ENCODE peak calls at places on chromosomes 3 and 15, in nine cellular contexts. D is uterus, S is cardiac muscle cell, K is A549, L is fibroblast of lung, C is right atrium auricular region, Y is gastrocnemius medialis, N is OCI-LY7, O is GM23248. X is an unnamed sample.

GRCh38 chr15:76358453-76358852 is 21.9 kb downstream of the ISL2 start:
- DNase-seq in D (no peak), S (no peak), K (no peak), L (no peak), C (no peak), Y (no peak), N (no peak), O (no peak), X (no peak)

GRCh38 chr15:81024265-81024875 is 23.6 kb downstream of the TLNRD1 start:
- DNase-seq in D (no peak), S (no peak), K (no peak), L (no peak), C (no peak), Y (no peak), N (no peak), O (no peak), X (no peak)

GRCh38 chr3:4588410-4588809 is 95.3 kb downstream of the ITPR1 start:
- DNase-seq in D (peak), S (peak), K (no peak), L (peak), C (no peak), Y (no peak), N (no peak), O (peak), X (peak)

GRCh38 chr3:20637729-20638128 is 451.7 kb upstream of the SGO1 start:
- DNase-seq in D (no peak), S (no peak), K (no peak), L (peak), C (no peak), Y (no peak), N (no peak), O (peak), X (no peak)

GRCh38 chr15:69080203-69080957 is 65.9 kb downstream of the NOX5 start:
- DNase-seq in D (no peak), S (peak), K (no peak), L (peak), C (no peak), Y (no peak), N (no peak), O (peak), X (no peak)

GRCh38 chr3:57890874-57891273 is 117.3 kb upstream of the FLNB start:
- DNase-seq in D (no peak), S (peak), K (no peak), L (peak), C (no peak), Y (no peak), N (no peak), O (no peak), X (no peak)

GRCh38 chr15:64905119-64905831 is 6.4 kb upstream of the ANKDD1A start:
- DNase-seq in D (peak), S (peak), K (peak), L (peak), C (peak), Y (peak), N (peak), O (peak), X (no peak)

GRCh38 chr3:155938409-155938808 is 68.0 kb downstream of the GMPS start:
- DNase-seq in D (no peak), S (no peak), K (no peak), L (no peak), C (no peak), Y (no peak), N (no peak), O (no peak), X (no peak)

GRCh38 chr3:38153986-38154608 is 11.2 kb upstream of the OXSR1 start:
- DNase-seq in D (no peak), S (peak), K (no peak), L (peak), C (no peak), Y (no peak), N (no peak), O (peak), X (no peak)

GRCh38 chr15:78212546-78213424 is 21.6 kb downstream of the ACSBG1 start:
- DNase-seq in D (no peak), S (peak), K (peak), L (peak), C (peak), Y (peak), N (no peak), O (peak), X (peak)

GRCh38 chr15:25134546-25134945 is 179.8 kb downstream of the SNRPN start:
- DNase-seq in D (no peak), S (peak), K (no peak), L (peak), C (no peak), Y (no peak), N (no peak), O (peak), X (no peak)

GRCh38 chr3:172270767-172271166 is 177.5 kb downstream of the GHSR start:
- DNase-seq in D (no peak), S (no peak), K (no peak), L (no peak), C (no peak), Y (no peak), N (peak), O (no peak), X (no peak)

DNA sequence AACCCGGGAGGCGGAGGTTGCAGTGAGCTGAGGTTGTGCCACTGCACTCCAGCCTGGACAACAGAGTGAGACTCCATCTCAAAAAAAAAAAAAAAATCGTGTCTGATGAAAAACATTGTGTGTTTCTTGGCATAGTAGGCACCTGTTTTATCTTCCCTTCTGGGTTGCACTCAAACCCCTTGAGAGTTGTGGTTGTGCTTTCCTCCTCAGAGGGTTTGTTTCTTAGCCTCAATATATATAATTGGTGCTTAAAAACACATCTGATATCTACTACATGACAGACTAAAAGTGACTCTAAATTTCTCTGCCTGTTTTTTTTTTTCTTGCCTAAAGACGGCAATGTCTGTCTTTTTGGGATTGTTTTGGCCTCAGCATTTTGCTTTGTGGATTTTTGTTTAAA is 7.6 kb downstream of the NR1D2 start:
- DNase-seq in D (no peak), S (peak), K (no peak), L (no peak), C (no peak), Y (no peak), N (peak), O (no peak), X (no peak)
- H3K4me3 ChIP-seq in D (no peak), S (no peak), K (no peak), L (no peak), C (no peak), Y (no peak), N (peak), O (no peak), X (no peak)

GRCh38 chr3:6717026-6717943 is 143.6 kb upstream of the GRM7 start:
- DNase-seq in D (no peak), S (no peak), K (no peak), L (no peak), C (no peak), Y (no peak), N (peak), O (no peak), X (no peak)

GRCh38 chr3:6719999-6720398 is 140.9 kb upstream of the GRM7 start:
- DNase-seq in D (no peak), S (no peak), K (no peak), L (no peak), C (no peak), Y (no peak), N (no peak), O (no peak), X (no peak)

GRCh38 chr3:6721496-6721895 is 139.4 kb upstream of the GRM7 start:
- DNase-seq in D (no peak), S (no peak), K (no peak), L (no peak), C (no peak), Y (no peak), N (peak), O (no peak), X (no peak)

DNA sequence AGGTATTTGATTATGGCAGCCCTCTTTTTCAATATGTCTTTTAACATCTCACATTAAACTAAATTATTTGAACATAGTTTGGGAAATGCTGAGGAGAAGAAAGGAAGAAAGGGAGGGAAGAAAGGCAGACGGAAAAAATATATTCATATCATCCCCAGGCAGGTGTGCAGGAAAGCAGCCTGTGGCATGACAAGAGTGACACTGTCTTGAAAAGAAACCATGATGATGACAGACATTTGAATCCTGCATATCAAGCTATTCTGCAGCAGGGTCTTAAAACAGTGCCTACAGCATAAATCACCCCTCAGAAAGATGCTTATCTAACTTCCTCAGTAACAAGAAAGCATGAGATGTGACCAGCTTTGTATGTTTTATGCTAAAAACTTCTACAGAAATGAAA is 144.5 kb upstream of the GRM7 start:
- DNase-seq in D (no peak), S (no peak), K (no peak), L (no peak), C (no peak), Y (no peak), N (peak), O (no peak), X (no peak)
- H3K4me3 ChIP-seq in D (no peak), S (no peak), K (no peak), L (no peak), C (no peak), Y (no peak), N (peak), O (no peak), X (no peak)

GRCh38 chr3:48425281-48425812 is 4.5 kb downstream of the PLXNB1 start:
- DNase-seq in D (peak), S (peak), K (no peak), L (peak), C (no peak), Y (no peak), N (no peak), O (no peak), X (no peak)

GRCh38 chr3:48422691-48423090 is 7.2 kb downstream of the PLXNB1 start:
- DNase-seq in D (no peak), S (no peak), K (no peak), L (no peak), C (no peak), Y (no peak), N (no peak), O (no peak), X (no peak)

GRCh38 chr3:48423883-48424695 is 5.8 kb downstream of the PLXNB1 start:
- DNase-seq in D (no peak), S (no peak), K (no peak), L (no peak), C (no peak), Y (no peak), N (no peak), O (no peak), X (no peak)

GRCh38 chr3:48422272-48422671 is 7.6 kb downstream of the PLXNB1 start:
- DNase-seq in D (no peak), S (no peak), K (no peak), L (no peak), C (no peak), Y (no peak), N (peak), O (no peak), X (no peak)

DNA sequence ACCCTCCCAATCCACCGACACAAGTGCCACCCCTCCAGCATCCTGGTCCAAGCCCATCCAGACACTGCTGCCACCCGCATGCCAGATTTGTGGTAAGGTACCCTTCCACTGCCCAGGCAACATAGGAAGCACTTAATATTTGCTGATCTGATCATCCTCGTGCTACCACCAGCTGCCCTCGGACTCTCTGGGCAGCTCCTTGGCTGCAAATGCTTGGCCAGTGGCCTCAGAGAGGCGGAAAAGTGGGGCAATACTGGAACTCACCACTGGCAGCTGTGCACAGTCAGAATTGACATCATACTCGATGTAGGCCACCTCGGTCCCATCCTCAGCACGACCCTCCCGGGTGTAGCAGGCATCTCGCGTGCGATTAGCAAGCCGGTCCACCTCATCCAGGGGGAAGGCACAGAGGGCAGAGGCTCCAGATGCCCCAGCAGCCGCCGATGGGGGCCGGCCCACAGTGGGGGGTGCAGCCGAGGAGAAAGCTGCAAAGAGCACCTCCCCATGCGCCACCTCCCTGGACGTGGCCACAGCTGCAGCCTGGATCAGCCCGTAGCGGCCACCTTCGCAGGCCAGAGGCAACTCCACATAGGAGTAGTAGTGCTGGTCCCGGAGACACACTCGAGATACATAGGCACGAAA is 6.5 kb downstream of the PLXNB1 start:
- DNase-seq in D (no peak), S (no peak), K (no peak), L (no peak), C (no peak), Y (no peak), N (no peak), O (no peak), X (no peak)
- H3K4me3 ChIP-seq in D (no peak), S (no peak), K (no peak), L (no peak), C (no peak), Y (no peak), N (no peak), O (no peak), X (no peak)

DNA sequence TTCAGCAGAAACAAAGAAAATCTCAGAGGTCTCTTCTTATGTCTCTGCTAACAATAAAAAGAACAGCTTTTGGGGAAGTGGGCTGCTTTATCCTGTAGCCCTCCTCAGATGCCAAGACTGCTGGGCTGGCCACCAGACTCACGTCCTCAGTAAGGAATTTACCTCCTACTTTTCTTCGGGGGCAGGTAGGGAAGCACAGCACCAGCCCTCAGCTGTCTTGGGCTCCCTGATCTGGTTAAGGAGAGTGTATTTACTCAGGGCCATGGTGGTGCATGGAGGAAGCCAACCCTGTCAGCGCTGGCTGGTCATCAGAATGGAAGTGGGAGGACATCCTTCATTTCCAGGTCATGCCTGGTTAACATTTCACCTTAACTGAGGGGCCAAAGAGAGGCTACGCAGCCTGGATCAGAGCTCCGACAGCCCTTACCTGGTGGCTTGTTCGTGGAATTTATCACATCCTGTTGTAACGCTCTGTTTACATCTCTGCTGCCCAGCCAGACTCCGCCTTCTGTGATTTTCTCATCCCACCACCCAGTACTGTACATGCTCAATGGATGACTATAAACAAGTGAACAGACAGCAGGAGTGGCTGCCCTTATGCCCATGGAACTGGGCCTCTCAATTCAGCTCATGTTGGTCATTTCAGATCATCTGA is 108.3 kb downstream of the IGF2BP2 start:
- DNase-seq in D (no peak), S (no peak), K (no peak), L (no peak), C (no peak), Y (no peak), N (no peak), O (no peak), X (no peak)
- H3K4me3 ChIP-seq in D (no peak), S (no peak), K (no peak), L (no peak), C (no peak), Y (no peak), N (no peak), O (no peak), X (no peak)

DNA sequence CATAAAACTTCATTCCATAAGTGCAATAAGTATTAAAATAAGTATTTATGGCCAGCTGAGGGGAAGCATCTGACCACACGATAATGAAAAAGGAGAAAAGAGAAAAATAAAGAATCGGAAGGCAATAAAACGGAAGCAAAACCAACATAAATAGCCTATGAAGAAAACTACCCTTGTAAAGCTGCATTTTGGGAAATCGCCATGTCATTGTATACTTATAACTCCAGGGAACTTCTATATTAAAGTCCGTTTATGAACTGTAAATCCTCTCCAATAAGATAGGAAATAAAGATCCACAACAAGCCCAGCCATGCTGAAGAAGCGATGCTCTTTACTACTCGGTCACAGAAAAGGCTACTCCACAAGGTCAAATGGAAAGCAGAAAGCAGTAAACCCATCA is 47.7 kb downstream of the MORC1 start:
- DNase-seq in D (no peak), S (no peak), K (no peak), L (no peak), C (no peak), Y (no peak), N (no peak), O (no peak), X (no peak)
- H3K4me3 ChIP-seq in D (no peak), S (no peak), K (no peak), L (no peak), C (no peak), Y (no peak), N (no peak), O (no peak), X (no peak)

DNA sequence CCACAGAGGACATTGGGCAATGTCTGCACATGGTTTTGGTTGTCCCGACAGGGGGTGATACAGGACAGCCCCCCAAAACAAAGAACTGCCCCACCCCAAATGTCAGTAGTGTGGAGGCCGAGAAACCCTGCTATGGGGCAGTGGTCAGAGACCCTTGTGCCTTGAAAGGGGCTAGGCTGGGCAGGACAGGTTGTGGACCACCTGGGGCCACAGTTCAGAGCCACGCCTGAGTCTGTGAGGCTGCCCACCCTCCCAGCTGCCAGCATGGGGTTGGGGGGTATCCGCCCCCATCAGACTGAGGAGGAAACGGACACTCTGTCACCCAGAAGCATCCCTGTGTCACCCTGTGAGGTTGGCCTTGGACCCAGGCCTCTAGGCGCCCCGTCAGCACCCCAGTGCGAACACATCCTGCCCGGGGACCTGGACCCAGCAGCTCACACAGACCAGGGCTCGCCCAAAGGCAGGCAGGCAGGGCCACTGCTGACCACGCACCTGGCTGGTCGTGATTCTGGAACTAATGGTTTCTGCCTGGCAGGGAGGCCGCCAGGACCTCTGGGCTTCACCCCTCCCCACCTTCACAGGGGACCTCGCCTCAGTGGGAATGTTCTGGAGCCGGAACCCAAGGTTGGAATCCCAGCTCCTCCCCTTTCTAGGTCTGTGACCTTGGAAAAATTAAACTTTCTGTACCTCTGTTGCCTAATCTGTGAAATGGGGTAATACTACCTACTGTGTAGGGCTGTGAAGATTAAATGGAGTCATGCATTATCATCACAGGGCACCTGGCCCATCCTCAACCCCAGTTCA is 1.4 kb downstream of the SLC41A3 start:
- DNase-seq in D (no peak), S (no peak), K (no peak), L (no peak), C (no peak), Y (no peak), N (no peak), O (no peak), X (no peak)
- H3K4me3 ChIP-seq in D (no peak), S (peak), K (peak), L (no peak), C (no peak), Y (peak), N (peak), O (peak), X (peak)

DNA sequence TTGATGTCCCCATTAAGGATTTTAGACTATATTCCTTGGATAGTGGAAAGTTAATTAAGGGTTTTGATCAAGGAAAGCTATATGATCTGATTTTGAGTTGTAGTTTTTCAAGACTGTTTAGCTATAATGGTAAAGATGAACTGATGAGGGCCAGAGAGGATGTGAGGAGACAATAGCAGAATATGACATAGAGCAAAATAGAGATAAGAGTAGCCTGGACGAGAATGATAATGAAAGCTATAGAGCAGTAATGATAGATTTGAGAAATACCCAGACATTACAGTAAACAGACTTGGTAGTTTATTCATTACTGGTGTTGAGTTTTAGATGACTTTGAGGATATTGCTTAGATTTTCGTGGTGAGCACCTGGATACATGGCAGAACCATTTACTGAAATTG is 3.8 kb downstream of the SUCNR1 start:
- DNase-seq in D (no peak), S (no peak), K (no peak), L (no peak), C (no peak), Y (no peak), N (no peak), O (no peak), X (no peak)
- H3K4me3 ChIP-seq in D (no peak), S (no peak), K (no peak), L (no peak), C (no peak), Y (no peak), N (no peak), O (no peak), X (no peak)